ENCODE peak calls at places on chromosomes 6 and 20, in eight cellular contexts. One of them, this sample, is unnamed.

GRCh38 chr20:35006531-35006971 is 50.9 kb downstream of the MYH7B start:
- DNase-seq in NCI-H1105: no peak
- DNase-seq in pancreas: peak
- DNase-seq in Right ventricle myocardium superior: peak
- DNase-seq in GM18507: no peak
- DNase-seq in myocyte: no peak
- DNase-seq in globus pallidus: no peak
- DNase-seq in breast epithelium: no peak
- DNase-seq in this sample: no peak

GRCh38 chr6:129795261-129795660 is 65.9 kb downstream of the TMEM244 start:
- DNase-seq in NCI-H1105: peak
- DNase-seq in pancreas: no peak
- DNase-seq in Right ventricle myocardium superior: no peak
- DNase-seq in GM18507: no peak
- DNase-seq in myocyte: peak
- DNase-seq in globus pallidus: no peak
- DNase-seq in breast epithelium: no peak
- DNase-seq in this sample: no peak

GRCh38 chr6:45105170-45105820 is 222.8 kb upstream of the RUNX2 start:
- DNase-seq in NCI-H1105: no peak
- DNase-seq in pancreas: no peak
- DNase-seq in Right ventricle myocardium superior: no peak
- DNase-seq in GM18507: no peak
- DNase-seq in myocyte: no peak
- DNase-seq in globus pallidus: no peak
- DNase-seq in breast epithelium: no peak
- DNase-seq in this sample: no peak

GRCh38 chr20:17610566-17611289 is 40.9 kb downstream of the DSTN start:
- DNase-seq in NCI-H1105: no peak
- DNase-seq in pancreas: peak
- DNase-seq in Right ventricle myocardium superior: peak
- DNase-seq in GM18507: no peak
- DNase-seq in myocyte: peak
- DNase-seq in globus pallidus: no peak
- DNase-seq in breast epithelium: peak
- DNase-seq in this sample: no peak

GRCh38 chr20:46501337-46501942 is 11.9 kb downstream of the ZNF334 start:
- DNase-seq in NCI-H1105: no peak
- DNase-seq in pancreas: no peak
- DNase-seq in Right ventricle myocardium superior: no peak
- DNase-seq in GM18507: no peak
- DNase-seq in myocyte: no peak
- DNase-seq in globus pallidus: no peak
- DNase-seq in breast epithelium: no peak
- DNase-seq in this sample: no peak

GRCh38 chr6:105192707-105193465 is 13.1 kb upstream of the POPDC3 start:
- DNase-seq in NCI-H1105: no peak
- DNase-seq in pancreas: no peak
- DNase-seq in Right ventricle myocardium superior: no peak
- DNase-seq in GM18507: no peak
- DNase-seq in myocyte: peak
- DNase-seq in globus pallidus: no peak
- DNase-seq in breast epithelium: no peak
- DNase-seq in this sample: no peak

GRCh38 chr6:4803343-4803744 is 27.1 kb downstream of the CDYL start:
- DNase-seq in NCI-H1105: no peak
- DNase-seq in pancreas: no peak
- DNase-seq in Right ventricle myocardium superior: no peak
- DNase-seq in GM18507: no peak
- DNase-seq in myocyte: peak
- DNase-seq in globus pallidus: no peak
- DNase-seq in breast epithelium: no peak
- DNase-seq in this sample: no peak

GRCh38 chr6:84597238-84597875 is 167.0 kb downstream of the TBX18 start:
- DNase-seq in NCI-H1105: no peak
- DNase-seq in pancreas: no peak
- DNase-seq in Right ventricle myocardium superior: no peak
- DNase-seq in GM18507: no peak
- DNase-seq in myocyte: no peak
- DNase-seq in globus pallidus: no peak
- DNase-seq in breast epithelium: no peak
- DNase-seq in this sample: no peak

GRCh38 chr6:67068781-67069180 is 1361.8 kb upstream of the EYS start:
- DNase-seq in NCI-H1105: no peak
- DNase-seq in pancreas: no peak
- DNase-seq in Right ventricle myocardium superior: no peak
- DNase-seq in GM18507: no peak
- DNase-seq in myocyte: no peak
- DNase-seq in globus pallidus: no peak
- DNase-seq in breast epithelium: no peak
- DNase-seq in this sample: no peak

GRCh38 chr6:40550096-40550731 is 37.0 kb downstream of the LRFN2 start:
- DNase-seq in NCI-H1105: no peak
- DNase-seq in pancreas: no peak
- DNase-seq in Right ventricle myocardium superior: no peak
- DNase-seq in GM18507: no peak
- DNase-seq in myocyte: peak
- DNase-seq in globus pallidus: peak
- DNase-seq in breast epithelium: no peak
- DNase-seq in this sample: peak

GRCh38 chr6:15431762-15432495 is 186.1 kb downstream of the JARID2 start:
- DNase-seq in NCI-H1105: no peak
- DNase-seq in pancreas: no peak
- DNase-seq in Right ventricle myocardium superior: no peak
- DNase-seq in GM18507: no peak
- DNase-seq in myocyte: peak
- DNase-seq in globus pallidus: no peak
- DNase-seq in breast epithelium: no peak
- DNase-seq in this sample: no peak

GRCh38 chr6:71333700-71334099 is 45.1 kb downstream of the OGFRL1 start:
- DNase-seq in NCI-H1105: no peak
- DNase-seq in pancreas: no peak
- DNase-seq in Right ventricle myocardium superior: no peak
- DNase-seq in GM18507: no peak
- DNase-seq in myocyte: peak
- DNase-seq in globus pallidus: no peak
- DNase-seq in breast epithelium: no peak
- DNase-seq in this sample: no peak

GRCh38 chr6:170082531-170083187 is 208.2 kb downstream of the DLL1 start:
- DNase-seq in NCI-H1105: no peak
- DNase-seq in pancreas: no peak
- DNase-seq in Right ventricle myocardium superior: no peak
- DNase-seq in GM18507: no peak
- DNase-seq in myocyte: no peak
- DNase-seq in globus pallidus: no peak
- DNase-seq in breast epithelium: peak
- DNase-seq in this sample: no peak

GRCh38 chr6:40539853-40540252 is 47.3 kb downstream of the LRFN2 start:
- DNase-seq in NCI-H1105: no peak
- DNase-seq in pancreas: no peak
- DNase-seq in Right ventricle myocardium superior: no peak
- DNase-seq in GM18507: no peak
- DNase-seq in myocyte: no peak
- DNase-seq in globus pallidus: no peak
- DNase-seq in breast epithelium: no peak
- DNase-seq in this sample: no peak

GRCh38 chr20:43938017-43938655 is 23.5 kb downstream of the TOX2 start:
- DNase-seq in NCI-H1105: no peak
- DNase-seq in pancreas: no peak
- DNase-seq in Right ventricle myocardium superior: no peak
- DNase-seq in GM18507: no peak
- DNase-seq in myocyte: no peak
- DNase-seq in globus pallidus: no peak
- DNase-seq in breast epithelium: no peak
- DNase-seq in this sample: no peak

GRCh38 chr6:13284646-13285045 is 43.7 kb downstream of the TBC1D7 start:
- DNase-seq in NCI-H1105: no peak
- DNase-seq in pancreas: no peak
- DNase-seq in Right ventricle myocardium superior: no peak
- DNase-seq in GM18507: no peak
- DNase-seq in myocyte: no peak
- DNase-seq in globus pallidus: no peak
- DNase-seq in breast epithelium: no peak
- DNase-seq in this sample: no peak